ENCODE peak calls at places on chromosomes 3 and 15, in seven cellular contexts. One of them, this sample, is unnamed.

GRCh38 chr3:74351213-74351612 is 263.2 kb downstream of the CNTN3 start:
- DNase-seq in HCT116: no peak
- DNase-seq in HL-60: no peak
- DNase-seq in breast epithelium: no peak
- DNase-seq in SK-N-SH: no peak
- DNase-seq in GM23338: no peak
- DNase-seq in stomach: no peak
- DNase-seq in this sample: no peak

GRCh38 chr3:18216996-18217395 is 208.1 kb downstream of the SATB1 start:
- DNase-seq in HCT116: no peak
- DNase-seq in HL-60: no peak
- DNase-seq in breast epithelium: no peak
- DNase-seq in SK-N-SH: no peak
- DNase-seq in GM23338: peak; percentile 56
- DNase-seq in stomach: no peak
- DNase-seq in this sample: no peak

GRCh38 chr3:115245437-115245836 is 98.3 kb upstream of the ZBTB20 start:
- DNase-seq in HCT116: peak; percentile 67
- DNase-seq in HL-60: no peak
- DNase-seq in breast epithelium: no peak
- DNase-seq in SK-N-SH: no peak
- DNase-seq in GM23338: no peak
- DNase-seq in stomach: no peak
- DNase-seq in this sample: no peak

GRCh38 chr3:195893121-195893449 is 15.3 kb downstream of the TNK2 start:
- DNase-seq in HCT116: no peak
- DNase-seq in HL-60: no peak
- DNase-seq in breast epithelium: peak; percentile 44
- DNase-seq in SK-N-SH: peak; percentile 61
- DNase-seq in GM23338: no peak
- DNase-seq in stomach: no peak
- DNase-seq in this sample: peak; percentile 79

GRCh38 chr15:23447107-23447500 is at the start of gene GOLGA6L2:
- DNase-seq in HCT116: peak; percentile 77
- DNase-seq in HL-60: no peak
- DNase-seq in breast epithelium: no peak
- DNase-seq in SK-N-SH: no peak
- DNase-seq in GM23338: peak; percentile 57
- DNase-seq in stomach: no peak
- DNase-seq in this sample: no peak

GRCh38 chr3:50445919-50446318 is 57.5 kb downstream of the CACNA2D2 start:
- DNase-seq in HCT116: no peak
- DNase-seq in HL-60: no peak
- DNase-seq in breast epithelium: no peak
- DNase-seq in SK-N-SH: no peak
- DNase-seq in GM23338: no peak
- DNase-seq in stomach: peak; percentile 87
- DNase-seq in this sample: no peak

GRCh38 chr3:29515451-29515850 is 234.6 kb downstream of the RBMS3 start:
- DNase-seq in HCT116: no peak
- DNase-seq in HL-60: no peak
- DNase-seq in breast epithelium: no peak
- DNase-seq in SK-N-SH: no peak
- DNase-seq in GM23338: peak; percentile 36
- DNase-seq in stomach: no peak
- DNase-seq in this sample: no peak

GRCh38 chr15:62821384-62822131 is 221.0 kb upstream of the TPM1 start:
- DNase-seq in HCT116: no peak
- DNase-seq in HL-60: no peak
- DNase-seq in breast epithelium: no peak
- DNase-seq in SK-N-SH: no peak
- DNase-seq in GM23338: no peak
- DNase-seq in stomach: peak; percentile 49
- DNase-seq in this sample: no peak

GRCh38 chr3:71310595-71311319 is 272.8 kb downstream of the FOXP1 start:
- DNase-seq in HCT116: no peak
- DNase-seq in HL-60: no peak
- DNase-seq in breast epithelium: peak; percentile 26
- DNase-seq in SK-N-SH: peak; percentile 60
- DNase-seq in GM23338: peak; percentile 13
- DNase-seq in stomach: no peak
- DNase-seq in this sample: no peak

GRCh38 chr15:57411945-57412768 is 35.9 kb downstream of the CGNL1 start:
- DNase-seq in HCT116: no peak
- DNase-seq in HL-60: no peak
- DNase-seq in breast epithelium: no peak
- DNase-seq in SK-N-SH: no peak
- DNase-seq in GM23338: no peak
- DNase-seq in stomach: no peak
- DNase-seq in this sample: no peak

GRCh38 chr3:13064469-13064868 is 8.8 kb downstream of the IQSEC1 start:
- DNase-seq in HCT116: no peak
- DNase-seq in HL-60: no peak
- DNase-seq in breast epithelium: no peak
- DNase-seq in SK-N-SH: no peak
- DNase-seq in GM23338: no peak
- DNase-seq in stomach: no peak
- DNase-seq in this sample: no peak

GRCh38 chr3:151011427-151011826 is 38.9 kb upstream of the CLRN1 start:
- DNase-seq in HCT116: no peak
- DNase-seq in HL-60: no peak
- DNase-seq in breast epithelium: no peak
- DNase-seq in SK-N-SH: no peak
- DNase-seq in GM23338: no peak
- DNase-seq in stomach: no peak
- DNase-seq in this sample: no peak

GRCh38 chr3:20096135-20096685 is 56.0 kb downstream of the KAT2B start:
- DNase-seq in HCT116: no peak
- DNase-seq in HL-60: peak; percentile 31
- DNase-seq in breast epithelium: no peak
- DNase-seq in SK-N-SH: no peak
- DNase-seq in GM23338: no peak
- DNase-seq in stomach: no peak
- DNase-seq in this sample: no peak

GRCh38 chr15:63013052-63013808 is 29.3 kb upstream of the TPM1 start:
- DNase-seq in HCT116: no peak
- DNase-seq in HL-60: no peak
- DNase-seq in breast epithelium: no peak
- DNase-seq in SK-N-SH: no peak
- DNase-seq in GM23338: no peak
- DNase-seq in stomach: no peak
- DNase-seq in this sample: no peak

GRCh38 chr15:76196949-76197315 is 114.3 kb downstream of the ETFA start:
- DNase-seq in HCT116: no peak
- DNase-seq in HL-60: no peak
- DNase-seq in breast epithelium: peak; percentile 22
- DNase-seq in SK-N-SH: peak; percentile 75
- DNase-seq in GM23338: no peak
- DNase-seq in stomach: no peak
- DNase-seq in this sample: no peak

GRCh38 chr3:21170964-21171363 is 580.0 kb downstream of the ZNF385D start:
- DNase-seq in HCT116: no peak
- DNase-seq in HL-60: no peak
- DNase-seq in breast epithelium: no peak
- DNase-seq in SK-N-SH: peak; percentile 17
- DNase-seq in GM23338: peak; percentile 86
- DNase-seq in stomach: no peak
- DNase-seq in this sample: no peak
- TF ChIP-seq CTCF in HCT116: no peak
- TF ChIP-seq CTCF in HL-60: peak; percentile 49
- TF ChIP-seq CTCF in breast epithelium: no peak
- TF ChIP-seq CTCF in SK-N-SH: peak; percentile 53
- TF ChIP-seq CTCF in GM23338: peak; percentile 76
- TF ChIP-seq CTCF in stomach: no peak
- TF ChIP-seq CTCF in this sample: no peak

DNA sequence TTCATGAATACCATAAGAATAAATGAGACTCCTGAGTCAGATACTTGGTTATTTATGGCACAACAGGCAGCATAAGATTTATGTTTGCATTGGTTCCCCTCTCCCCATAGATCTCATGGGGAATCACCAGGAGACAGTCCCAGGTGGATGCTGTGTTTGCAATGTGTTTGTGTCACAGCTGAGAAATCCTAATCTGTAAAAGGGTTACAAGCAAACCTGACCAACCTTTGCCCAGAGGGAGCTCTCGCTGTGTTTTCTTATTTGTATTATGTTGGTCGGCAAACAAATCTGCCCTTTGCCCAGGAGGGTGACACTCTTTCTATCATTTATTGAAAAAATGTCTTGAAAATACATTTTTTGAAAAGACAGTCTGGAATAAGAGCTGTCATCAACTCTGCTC is 236.2 kb downstream of the ZPLD1 start:
- DNase-seq in HCT116: no peak
- DNase-seq in HL-60: no peak
- DNase-seq in breast epithelium: no peak
- DNase-seq in SK-N-SH: no peak
- DNase-seq in GM23338: no peak
- DNase-seq in stomach: no peak
- DNase-seq in this sample: no peak
- TF ChIP-seq POLR2AphosphoS5 in HCT116: no peak
- TF ChIP-seq POLR2AphosphoS5 in HL-60: no peak
- TF ChIP-seq POLR2AphosphoS5 in breast epithelium: no peak
- TF ChIP-seq POLR2AphosphoS5 in SK-N-SH: no peak
- TF ChIP-seq POLR2AphosphoS5 in GM23338: no peak
- TF ChIP-seq POLR2AphosphoS5 in stomach: no peak
- TF ChIP-seq POLR2AphosphoS5 in this sample: no peak

GRCh38 chr15:44545934-44546802 is 9.2 kb downstream of the EIF3J start:
- DNase-seq in HCT116: no peak
- DNase-seq in HL-60: no peak
- DNase-seq in breast epithelium: no peak
- DNase-seq in SK-N-SH: peak; percentile 66
- DNase-seq in GM23338: peak; percentile 52
- DNase-seq in stomach: no peak
- DNase-seq in this sample: no peak

GRCh38 chr15:44550734-44551133 is 13.8 kb downstream of the EIF3J start:
- DNase-seq in HCT116: no peak
- DNase-seq in HL-60: no peak
- DNase-seq in breast epithelium: no peak
- DNase-seq in SK-N-SH: no peak
- DNase-seq in GM23338: no peak
- DNase-seq in stomach: no peak
- DNase-seq in this sample: no peak

GRCh38 chr15:44554934-44555723 is 18.2 kb downstream of the EIF3J start:
- DNase-seq in HCT116: no peak
- DNase-seq in HL-60: no peak
- DNase-seq in breast epithelium: no peak
- DNase-seq in SK-N-SH: peak; percentile 42
- DNase-seq in GM23338: no peak
- DNase-seq in stomach: no peak
- DNase-seq in this sample: no peak

GRCh38 chr15:44550256-44550655 is 13.3 kb downstream of the EIF3J start:
- DNase-seq in HCT116: no peak
- DNase-seq in HL-60: peak; percentile 35
- DNase-seq in breast epithelium: no peak
- DNase-seq in SK-N-SH: peak; percentile 52
- DNase-seq in GM23338: no peak
- DNase-seq in stomach: no peak
- DNase-seq in this sample: no peak
- TF ChIP-seq CTCF in HCT116: peak; percentile 31
- TF ChIP-seq CTCF in HL-60: no peak
- TF ChIP-seq CTCF in breast epithelium: no peak
- TF ChIP-seq CTCF in SK-N-SH: peak; percentile 61
- TF ChIP-seq CTCF in GM23338: no peak
- TF ChIP-seq CTCF in stomach: no peak
- TF ChIP-seq CTCF in this sample: no peak

GRCh38 chr15:67024322-67024997 is 40.9 kb upstream of the SMAD3 start:
- DNase-seq in HCT116: peak; percentile 68
- DNase-seq in HL-60: peak; percentile 92
- DNase-seq in breast epithelium: peak; percentile 79
- DNase-seq in SK-N-SH: peak; percentile 51
- DNase-seq in GM23338: no peak
- DNase-seq in stomach: peak; percentile 76
- DNase-seq in this sample: peak; percentile 84
- TF ChIP-seq POLR2AphosphoS5 in HCT116: peak; percentile 50
- TF ChIP-seq POLR2AphosphoS5 in HL-60: peak; percentile 89
- TF ChIP-seq POLR2AphosphoS5 in breast epithelium: peak; percentile 92
- TF ChIP-seq POLR2AphosphoS5 in SK-N-SH: peak; percentile 64
- TF ChIP-seq POLR2AphosphoS5 in GM23338: no peak
- TF ChIP-seq POLR2AphosphoS5 in stomach: peak; percentile 95
- TF ChIP-seq POLR2AphosphoS5 in this sample: peak; percentile 69

GRCh38 chr3:166425900-166426611 is 588.8 kb upstream of the BCHE start:
- DNase-seq in HCT116: no peak
- DNase-seq in HL-60: no peak
- DNase-seq in breast epithelium: no peak
- DNase-seq in SK-N-SH: no peak
- DNase-seq in GM23338: peak; percentile 62
- DNase-seq in stomach: no peak
- DNase-seq in this sample: no peak
- TF ChIP-seq CTCF in HCT116: peak; percentile 37
- TF ChIP-seq CTCF in HL-60: no peak
- TF ChIP-seq CTCF in breast epithelium: no peak
- TF ChIP-seq CTCF in SK-N-SH: no peak
- TF ChIP-seq CTCF in GM23338: peak; percentile 64
- TF ChIP-seq CTCF in stomach: no peak
- TF ChIP-seq CTCF in this sample: no peak

GRCh38 chr3:160193644-160194192 is 31.5 kb upstream of the C3orf80 start:
- DNase-seq in HCT116: no peak
- DNase-seq in HL-60: no peak
- DNase-seq in breast epithelium: no peak
- DNase-seq in SK-N-SH: no peak
- DNase-seq in GM23338: no peak
- DNase-seq in stomach: no peak
- DNase-seq in this sample: no peak

GRCh38 chr3:160192310-160192709 is 32.9 kb upstream of the C3orf80 start:
- DNase-seq in HCT116: no peak
- DNase-seq in HL-60: no peak
- DNase-seq in breast epithelium: no peak
- DNase-seq in SK-N-SH: no peak
- DNase-seq in GM23338: no peak
- DNase-seq in stomach: no peak
- DNase-seq in this sample: no peak

GRCh38 chr3:160196511-160197104 is 28.6 kb upstream of the C3orf80 start:
- DNase-seq in HCT116: no peak
- DNase-seq in HL-60: no peak
- DNase-seq in breast epithelium: no peak
- DNase-seq in SK-N-SH: no peak
- DNase-seq in GM23338: no peak
- DNase-seq in stomach: no peak
- DNase-seq in this sample: no peak

GRCh38 chr3:160194438-160194837 is 30.8 kb upstream of the C3orf80 start:
- DNase-seq in HCT116: no peak
- DNase-seq in HL-60: no peak
- DNase-seq in breast epithelium: no peak
- DNase-seq in SK-N-SH: no peak
- DNase-seq in GM23338: no peak
- DNase-seq in stomach: no peak
- DNase-seq in this sample: no peak

GRCh38 chr3:160195106-160195505 is 30.1 kb upstream of the C3orf80 start:
- DNase-seq in HCT116: no peak
- DNase-seq in HL-60: no peak
- DNase-seq in breast epithelium: no peak
- DNase-seq in SK-N-SH: no peak
- DNase-seq in GM23338: no peak
- DNase-seq in stomach: no peak
- DNase-seq in this sample: no peak
- TF ChIP-seq POLR2AphosphoS5 in HCT116: no peak
- TF ChIP-seq POLR2AphosphoS5 in HL-60: no peak
- TF ChIP-seq POLR2AphosphoS5 in breast epithelium: no peak
- TF ChIP-seq POLR2AphosphoS5 in SK-N-SH: no peak
- TF ChIP-seq POLR2AphosphoS5 in GM23338: no peak
- TF ChIP-seq POLR2AphosphoS5 in stomach: no peak
- TF ChIP-seq POLR2AphosphoS5 in this sample: no peak

This sample was measured in upper lobe of left lung.